ENCODE peak calls at places on chromosomes 5 and 9, in five cellular contexts. J, B, L, C and U are unnamed samples.
A peak's percentile ranks its signal among the peaks of the same experiment; 100 is the strongest.

GRCh38 chr5:160333726-160334125 is 21.4 kb upstream of the CCNJL start:
- DNase-seq in C (peak; percentile 40), J (peak; percentile 76), L (no peak), B (no peak), U (peak; percentile 78)

GRCh38 chr5:113612060-113612496 is 98.6 kb downstream of the YTHDC2 start:
- DNase-seq in B (no peak), C (peak; percentile 33), J (peak; percentile 68), L (no peak), U (no peak)

GRCh38 chr5:108093186-108093585 is 288.7 kb downstream of the FBXL17 start:
- DNase-seq in B (no peak), L (no peak), J (peak; percentile 34), C (peak; percentile 32), U (no peak)

GRCh38 chr5:156121834-156122386 is 205.1 kb upstream of the SGCD start:
- DNase-seq in B (no peak), J (no peak), L (no peak), C (peak; percentile 76), U (no peak)

GRCh38 chr5:143434261-143435206 is 31.0 kb upstream of the NR3C1 start:
- DNase-seq in B (no peak), C (no peak), J (peak; percentile 8), L (no peak), U (peak; percentile 78)

GRCh38 chr5:148988328-148988727 is 74.5 kb downstream of the SH3TC2 start:
- DNase-seq in B (no peak), L (no peak), C (peak; percentile 56), J (no peak), U (no peak)

GRCh38 chr9:34809504-34810186 is 99.7 kb upstream of the CCL21 start:
- DNase-seq in C (peak; percentile 11), L (peak; percentile 1), B (no peak), J (peak; percentile 44), U (peak; percentile 16)

GRCh38 chr5:14134086-14134485 is 9.1 kb upstream of the TRIO start:
- DNase-seq in C (no peak), L (no peak), J (no peak), B (no peak), U (no peak)

GRCh38 chr5:173746050-173746449 is 129.6 kb upstream of the BOD1 start:
- DNase-seq in C (peak; percentile 68), B (no peak), J (no peak), L (no peak), U (no peak)
- H3K27ac ChIP-seq in C (no peak overlapping the region), B (no peak overlapping the region), J (no peak overlapping the region), L (no peak overlapping the region), U (no peak overlapping the region)

GRCh38 chr9:136835932-136836901 is 6.1 kb upstream of the AJM1 start:
- DNase-seq in B (no peak), C (no peak), J (no peak), L (no peak), U (no peak)

GRCh38 chr9:136839229-136840139 is 2.8 kb upstream of the AJM1 start:
- DNase-seq in J (no peak), L (no peak), C (no peak), B (no peak), U (no peak)

GRCh38 chr9:136840140-136840876 is 2.0 kb upstream of the AJM1 start:
- DNase-seq in B (no peak), L (no peak), J (no peak), C (no peak), U (peak; percentile 72)

GRCh38 chr9:136837146-136837855 is 5.0 kb upstream of the AJM1 start:
- DNase-seq in J (no peak), C (no peak), B (no peak), L (no peak), U (no peak)

DNA sequence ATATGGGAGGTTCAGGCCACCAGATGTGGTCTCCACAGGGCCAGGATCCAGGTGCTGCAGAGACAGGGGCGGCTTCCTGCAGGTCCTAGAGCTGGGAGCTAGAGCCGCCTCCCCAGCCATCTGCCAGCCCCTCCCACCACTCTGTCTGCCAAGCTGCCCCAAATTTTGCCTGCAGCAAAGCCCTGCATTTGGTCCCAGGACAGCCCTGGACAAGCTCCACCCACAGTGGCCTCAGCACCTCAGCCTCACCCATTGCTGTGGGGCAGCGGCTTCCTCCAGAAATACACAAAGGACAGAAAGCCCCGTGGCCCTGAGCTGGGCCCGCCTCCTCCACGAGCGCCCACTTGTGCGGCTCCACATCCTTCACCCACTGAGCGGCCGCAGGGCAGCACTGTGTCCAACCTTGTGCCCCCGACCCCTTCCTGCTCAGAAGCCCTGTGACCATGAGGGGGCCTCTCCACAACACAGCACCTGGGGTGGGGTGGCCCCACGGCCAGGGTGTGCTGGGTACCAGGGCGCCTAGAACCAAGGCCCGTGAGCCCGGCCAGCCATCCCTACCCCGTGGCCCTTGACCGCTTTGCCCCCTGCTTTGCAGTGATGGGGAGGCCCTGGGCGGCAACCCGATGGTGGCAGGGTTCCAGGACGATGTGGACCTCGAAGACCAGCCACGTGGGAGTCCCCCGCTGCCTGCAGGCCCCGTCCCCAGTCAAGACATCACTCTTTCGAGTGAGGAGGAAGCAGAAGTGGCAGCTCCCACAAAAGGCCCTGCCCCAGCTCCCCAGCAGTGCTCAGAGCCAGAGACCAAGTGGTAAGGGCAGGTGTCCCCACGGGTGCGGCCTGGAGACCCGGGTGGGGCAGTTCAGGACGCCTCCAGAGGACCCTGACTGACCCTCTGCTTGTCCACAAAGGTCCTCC is 3.7 kb upstream of the AJM1 start:
- DNase-seq in J (no peak), L (no peak), B (no peak), C (no peak), U (no peak)
- H3K27ac ChIP-seq in J (peak overlapping the region; percentile 88), L (no peak overlapping the region), B (no peak overlapping the region), C (no peak overlapping the region), U (no peak overlapping the region)

DNA sequence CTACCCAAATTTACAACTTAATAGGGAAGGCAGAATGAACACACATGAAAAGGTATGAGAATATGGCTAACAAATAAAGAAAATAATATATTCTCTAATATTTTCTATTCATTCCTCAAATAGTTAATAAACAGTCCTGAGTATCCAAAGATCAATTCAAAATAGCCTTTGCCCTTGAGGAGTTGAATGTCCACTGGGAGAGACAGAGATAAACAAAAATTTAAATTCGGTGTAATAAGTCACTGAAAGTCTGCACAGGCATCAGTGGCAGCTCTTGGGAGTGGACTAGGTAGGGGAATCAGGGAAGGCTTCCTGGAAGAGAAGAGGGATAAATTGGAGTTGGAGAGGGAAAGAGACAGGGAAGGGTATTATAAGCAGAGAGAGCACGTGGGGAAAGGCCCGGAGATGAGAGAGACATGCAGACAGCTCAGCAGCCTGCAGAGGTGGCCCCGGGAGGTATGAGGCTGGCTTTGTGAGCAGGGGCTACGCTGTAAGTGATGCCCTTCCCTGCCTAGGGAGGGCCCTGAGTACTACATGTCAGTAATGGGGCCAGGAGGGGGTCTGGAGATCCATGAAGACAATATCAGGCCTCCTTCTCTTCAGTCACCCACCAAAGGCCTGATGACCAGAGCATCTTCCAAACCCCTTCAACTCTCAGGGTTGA is 137.1 kb downstream of the PDE8B start:
- DNase-seq in C (no peak), J (no peak), L (no peak), B (no peak), U (no peak)
- H3K27ac ChIP-seq in C (no peak overlapping the region), J (no peak overlapping the region), L (no peak overlapping the region), B (no peak overlapping the region), U (no peak overlapping the region)

GRCh38 chr9:76655970-76656369 is 108.3 kb upstream of the PCA3 start:
- DNase-seq in C (peak; percentile 41), B (no peak), J (peak; percentile 70), L (no peak), U (no peak)

GRCh38 chr9:76655121-76655531 is 109.1 kb upstream of the PCA3 start:
- DNase-seq in L (peak; percentile 58), J (peak; percentile 78), B (no peak), C (peak; percentile 80), U (no peak)

GRCh38 chr9:76654575-76654974 is 109.7 kb upstream of the PCA3 start:
- DNase-seq in L (peak; percentile 88), C (peak; percentile 98), J (peak; percentile 94), B (no peak), U (no peak)

GRCh38 chr9:76652894-76653293 is 111.3 kb upstream of the PCA3 start:
- DNase-seq in C (peak; percentile 39), J (peak; percentile 47), L (no peak), B (no peak), U (no peak)

GRCh38 chr9:76654051-76654461 is 110.2 kb upstream of the PCA3 start:
- DNase-seq in J (peak; percentile 67), L (no peak), B (no peak), C (peak; percentile 75), U (peak; percentile 56)
- H3K27ac ChIP-seq in J (no peak overlapping the region), L (peak overlapping the region; percentile 88), B (no peak overlapping the region), C (peak overlapping the region; percentile 81), U (no peak overlapping the region)

GRCh38 chr9:96020300-96020821 is 144.9 kb downstream of the ERCC6L2 start:
- DNase-seq in J (no peak), C (no peak), B (no peak), L (no peak), U (no peak)
- H3K27ac ChIP-seq in J (no peak overlapping the region), C (no peak overlapping the region), B (peak overlapping the region; percentile 63), L (no peak overlapping the region), U (no peak overlapping the region)

GRCh38 chr9:2286306-2286705 is 271.2 kb downstream of the SMARCA2 start:
- DNase-seq in B (no peak), C (no peak), L (no peak), J (no peak), U (no peak)
- H3K27ac ChIP-seq in B (no peak overlapping the region), C (no peak overlapping the region), L (no peak overlapping the region), J (no peak overlapping the region), U (no peak overlapping the region)